ENCODE peak calls at places on chromosomes 3 and 15, in eight cellular contexts. One of them, this sample, is unnamed.

GRCh38 chr3:149638401-149639092 is 19.3 kb downstream of the WWTR1 start:
- DNase-seq in epithelial cell of esophagus: peak
- DNase-seq in GM04503: no peak
- DNase-seq in glutamatergic neuron: no peak
- DNase-seq in cardiac septum: no peak
- DNase-seq in EL: peak
- DNase-seq in NCI-H524: no peak
- DNase-seq in GDM1: no peak
- DNase-seq in this sample: no peak

GRCh38 chr3:18716821-18717220 is 291.7 kb upstream of the SATB1 start:
- DNase-seq in epithelial cell of esophagus: peak
- DNase-seq in GM04503: no peak
- DNase-seq in glutamatergic neuron: no peak
- DNase-seq in cardiac septum: no peak
- DNase-seq in EL: no peak
- DNase-seq in NCI-H524: no peak
- DNase-seq in GDM1: no peak
- DNase-seq in this sample: peak

GRCh38 chr3:66642484-66642883 is 141.7 kb upstream of the LRIG1 start:
- DNase-seq in epithelial cell of esophagus: no peak
- DNase-seq in GM04503: no peak
- DNase-seq in glutamatergic neuron: no peak
- DNase-seq in cardiac septum: no peak
- DNase-seq in EL: no peak
- DNase-seq in NCI-H524: no peak
- DNase-seq in GDM1: no peak
- DNase-seq in this sample: no peak

GRCh38 chr3:49019941-49020334 is 1.6 kb upstream of the DALRD3 start:
- DNase-seq in epithelial cell of esophagus: peak
- DNase-seq in GM04503: no peak
- DNase-seq in glutamatergic neuron: no peak
- DNase-seq in cardiac septum: no peak
- DNase-seq in EL: peak
- DNase-seq in NCI-H524: no peak
- DNase-seq in GDM1: peak
- DNase-seq in this sample: peak

GRCh38 chr15:52505141-52505540 is 23.5 kb downstream of the MYO5A start:
- DNase-seq in epithelial cell of esophagus: peak
- DNase-seq in GM04503: no peak
- DNase-seq in glutamatergic neuron: no peak
- DNase-seq in cardiac septum: no peak
- DNase-seq in EL: no peak
- DNase-seq in NCI-H524: no peak
- DNase-seq in GDM1: no peak
- DNase-seq in this sample: peak

GRCh38 chr3:65914740-65915366 is 123.9 kb downstream of the MAGI1 start:
- DNase-seq in epithelial cell of esophagus: no peak
- DNase-seq in GM04503: no peak
- DNase-seq in glutamatergic neuron: no peak
- DNase-seq in cardiac septum: no peak
- DNase-seq in EL: peak
- DNase-seq in NCI-H524: no peak
- DNase-seq in GDM1: no peak
- DNase-seq in this sample: peak

GRCh38 chr3:42439461-42440075 is 29.2 kb upstream of the LYZL4 start:
- DNase-seq in epithelial cell of esophagus: no peak
- DNase-seq in GM04503: no peak
- DNase-seq in glutamatergic neuron: no peak
- DNase-seq in cardiac septum: no peak
- DNase-seq in EL: no peak
- DNase-seq in NCI-H524: no peak
- DNase-seq in GDM1: no peak
- DNase-seq in this sample: no peak

GRCh38 chr15:30882861-30883433 is 20.8 kb upstream of the FAN1 start:
- DNase-seq in epithelial cell of esophagus: no peak
- DNase-seq in GM04503: no peak
- DNase-seq in glutamatergic neuron: no peak
- DNase-seq in cardiac septum: no peak
- DNase-seq in EL: no peak
- DNase-seq in NCI-H524: no peak
- DNase-seq in GDM1: no peak
- DNase-seq in this sample: no peak

GRCh38 chr3:30578479-30578878 is 27.9 kb upstream of the TGFBR2 start:
- DNase-seq in epithelial cell of esophagus: peak
- DNase-seq in GM04503: peak
- DNase-seq in glutamatergic neuron: no peak
- DNase-seq in cardiac septum: peak
- DNase-seq in EL: peak
- DNase-seq in NCI-H524: no peak
- DNase-seq in GDM1: no peak
- DNase-seq in this sample: peak

GRCh38 chr3:45693941-45694521 is 4.8 kb downstream of the SACM1L start:
- DNase-seq in epithelial cell of esophagus: no peak
- DNase-seq in GM04503: no peak
- DNase-seq in glutamatergic neuron: no peak
- DNase-seq in cardiac septum: no peak
- DNase-seq in EL: no peak
- DNase-seq in NCI-H524: no peak
- DNase-seq in GDM1: peak
- DNase-seq in this sample: no peak

GRCh38 chr3:41598804-41599481 is 363.0 kb downstream of the ULK4 start:
- DNase-seq in epithelial cell of esophagus: no peak
- DNase-seq in GM04503: peak
- DNase-seq in glutamatergic neuron: no peak
- DNase-seq in cardiac septum: no peak
- DNase-seq in EL: peak
- DNase-seq in NCI-H524: peak
- DNase-seq in GDM1: no peak
- DNase-seq in this sample: peak

GRCh38 chr3:71652786-71653419 is 69.4 kb upstream of the FOXP1 start:
- DNase-seq in epithelial cell of esophagus: peak
- DNase-seq in GM04503: no peak
- DNase-seq in glutamatergic neuron: peak
- DNase-seq in cardiac septum: no peak
- DNase-seq in EL: peak
- DNase-seq in NCI-H524: peak
- DNase-seq in GDM1: peak
- DNase-seq in this sample: peak

GRCh38 chr3:64266065-64266874 is 41.0 kb upstream of the PRICKLE2 start:
- DNase-seq in epithelial cell of esophagus: peak
- DNase-seq in GM04503: peak
- DNase-seq in glutamatergic neuron: no peak
- DNase-seq in cardiac septum: no peak
- DNase-seq in EL: peak
- DNase-seq in NCI-H524: no peak
- DNase-seq in GDM1: no peak
- DNase-seq in this sample: peak

GRCh38 chr3:23840521-23840920 is 34.8 kb downstream of the UBE2E1 start:
- DNase-seq in epithelial cell of esophagus: no peak
- DNase-seq in GM04503: no peak
- DNase-seq in glutamatergic neuron: no peak
- DNase-seq in cardiac septum: no peak
- DNase-seq in EL: no peak
- DNase-seq in NCI-H524: no peak
- DNase-seq in GDM1: no peak
- DNase-seq in this sample: no peak

GRCh38 chr3:15676259-15676658 is 74.7 kb downstream of the BTD start:
- DNase-seq in epithelial cell of esophagus: no peak
- DNase-seq in GM04503: no peak
- DNase-seq in glutamatergic neuron: no peak
- DNase-seq in cardiac septum: no peak
- DNase-seq in EL: peak
- DNase-seq in NCI-H524: no peak
- DNase-seq in GDM1: no peak
- DNase-seq in this sample: no peak

GRCh38 chr3:69410301-69410700 is 24.4 kb upstream of the FRMD4B start:
- DNase-seq in epithelial cell of esophagus: peak
- DNase-seq in GM04503: no peak
- DNase-seq in glutamatergic neuron: peak
- DNase-seq in cardiac septum: no peak
- DNase-seq in EL: peak
- DNase-seq in NCI-H524: peak
- DNase-seq in GDM1: peak
- DNase-seq in this sample: peak

GRCh38 chr3:133117342-133117741 is 79.2 kb downstream of the TMEM108 start:
- DNase-seq in epithelial cell of esophagus: no peak
- DNase-seq in GM04503: no peak
- DNase-seq in glutamatergic neuron: no peak
- DNase-seq in cardiac septum: no peak
- DNase-seq in EL: no peak
- DNase-seq in NCI-H524: no peak
- DNase-seq in GDM1: no peak
- DNase-seq in this sample: no peak

GRCh38 chr15:68431037-68431791 is 749 bp downstream of the ITGA11 start:
- DNase-seq in epithelial cell of esophagus: no peak
- DNase-seq in GM04503: no peak
- DNase-seq in glutamatergic neuron: peak
- DNase-seq in cardiac septum: peak
- DNase-seq in EL: no peak
- DNase-seq in NCI-H524: no peak
- DNase-seq in GDM1: no peak
- DNase-seq in this sample: no peak

GRCh38 chr15:60477991-60478632 is 830 bp downstream of the ICE2 start:
- DNase-seq in epithelial cell of esophagus: peak
- DNase-seq in GM04503: no peak
- DNase-seq in glutamatergic neuron: no peak
- DNase-seq in cardiac septum: no peak
- DNase-seq in EL: peak
- DNase-seq in NCI-H524: peak
- DNase-seq in GDM1: no peak
- DNase-seq in this sample: peak

GRCh38 chr3:25849641-25850040 is 59.8 kb downstream of the OXSM start:
- DNase-seq in epithelial cell of esophagus: no peak
- DNase-seq in GM04503: no peak
- DNase-seq in glutamatergic neuron: no peak
- DNase-seq in cardiac septum: no peak
- DNase-seq in EL: peak
- DNase-seq in NCI-H524: no peak
- DNase-seq in GDM1: no peak
- DNase-seq in this sample: no peak

GRCh38 chr15:49421991-49422390 is 1.1 kb upstream of the FGF7 start:
- DNase-seq in epithelial cell of esophagus: peak
- DNase-seq in GM04503: no peak
- DNase-seq in glutamatergic neuron: no peak
- DNase-seq in cardiac septum: no peak
- DNase-seq in EL: peak
- DNase-seq in NCI-H524: peak
- DNase-seq in GDM1: peak
- DNase-seq in this sample: peak

GRCh38 chr3:39934696-39935095 is 125.3 kb downstream of the MYRIP start:
- DNase-seq in epithelial cell of esophagus: no peak
- DNase-seq in GM04503: no peak
- DNase-seq in glutamatergic neuron: no peak
- DNase-seq in cardiac septum: no peak
- DNase-seq in EL: no peak
- DNase-seq in NCI-H524: peak
- DNase-seq in GDM1: no peak
- DNase-seq in this sample: no peak

GRCh38 chr3:100399341-100400071 is 1.4 kb downstream of the TOMM70 start:
- DNase-seq in epithelial cell of esophagus: no peak
- DNase-seq in GM04503: no peak
- DNase-seq in glutamatergic neuron: no peak
- DNase-seq in cardiac septum: no peak
- DNase-seq in EL: no peak
- DNase-seq in NCI-H524: no peak
- DNase-seq in GDM1: no peak
- DNase-seq in this sample: no peak

GRCh38 chr3:107242579-107242978 is 134.7 kb upstream of the CCDC54 start:
- DNase-seq in epithelial cell of esophagus: no peak
- DNase-seq in GM04503: no peak
- DNase-seq in glutamatergic neuron: no peak
- DNase-seq in cardiac septum: no peak
- DNase-seq in EL: peak
- DNase-seq in NCI-H524: peak
- DNase-seq in GDM1: no peak
- DNase-seq in this sample: no peak

GRCh38 chr15:37087050-37087691 is 13.2 kb downstream of the MEIS2 start:
- DNase-seq in epithelial cell of esophagus: peak
- DNase-seq in GM04503: no peak
- DNase-seq in glutamatergic neuron: no peak
- DNase-seq in cardiac septum: no peak
- DNase-seq in EL: no peak
- DNase-seq in NCI-H524: no peak
- DNase-seq in GDM1: no peak
- DNase-seq in this sample: peak

GRCh38 chr15:25805006-25805405 is 58.1 kb downstream of the ATP10A start:
- DNase-seq in epithelial cell of esophagus: peak
- DNase-seq in GM04503: no peak
- DNase-seq in glutamatergic neuron: no peak
- DNase-seq in cardiac septum: no peak
- DNase-seq in EL: peak
- DNase-seq in NCI-H524: no peak
- DNase-seq in GDM1: no peak
- DNase-seq in this sample: no peak

GRCh38 chr15:62135532-62136134 is 29.5 kb downstream of the C2CD4B start:
- DNase-seq in epithelial cell of esophagus: peak
- DNase-seq in GM04503: no peak
- DNase-seq in glutamatergic neuron: no peak
- DNase-seq in cardiac septum: no peak
- DNase-seq in EL: peak
- DNase-seq in NCI-H524: no peak
- DNase-seq in GDM1: no peak
- DNase-seq in this sample: peak

GRCh38 chr3:19920401-19921075 is 13.5 kb downstream of the EFHB start:
- DNase-seq in epithelial cell of esophagus: no peak
- DNase-seq in GM04503: no peak
- DNase-seq in glutamatergic neuron: no peak
- DNase-seq in cardiac septum: no peak
- DNase-seq in EL: no peak
- DNase-seq in NCI-H524: no peak
- DNase-seq in GDM1: no peak
- DNase-seq in this sample: no peak

GRCh38 chr3:142947799-142948575 is 15.5 kb downstream of the PAQR9 start:
- DNase-seq in epithelial cell of esophagus: peak
- DNase-seq in GM04503: no peak
- DNase-seq in glutamatergic neuron: no peak
- DNase-seq in cardiac septum: no peak
- DNase-seq in EL: peak
- DNase-seq in NCI-H524: no peak
- DNase-seq in GDM1: no peak
- DNase-seq in this sample: peak

GRCh38 chr3:128041378-128041777 is 10.9 kb upstream of the SEC61A1 start:
- DNase-seq in epithelial cell of esophagus: no peak
- DNase-seq in GM04503: no peak
- DNase-seq in glutamatergic neuron: no peak
- DNase-seq in cardiac septum: no peak
- DNase-seq in EL: no peak
- DNase-seq in NCI-H524: no peak
- DNase-seq in GDM1: no peak
- DNase-seq in this sample: no peak

This sample was measured in MCF 10A.